ENCODE peak calls at places on chromosome 16, in ten cellular contexts. X is heart right ventricle, H is right lobe of liver, F is BJ, Y is pancreas, C is astrocyte, B is fibroblast of mammary gland, U is MM.1S, O is ovary, G is H7. L is an unnamed sample.

GRCh38 chr16:22641030-22641671 is 130.5 kb downstream of the NPIPB5 start:
- DNase-seq in U (peak; percentile 51), X (no peak), C (peak; percentile 18), F (no peak), H (no peak), B (peak; percentile 59), G (no peak), Y (no peak), O (no peak), L (peak; percentile 42)

GRCh38 chr16:8619671-8620370 is 1.7 kb upstream of the METTL22 start:
- DNase-seq in B (no peak), O (no peak), G (no peak), U (no peak), Y (no peak), H (no peak), X (no peak), C (no peak), F (no peak), L (no peak)

GRCh38 chr16:3256146-3256875 is at the start of gene MEFV:
- DNase-seq in H (no peak), U (no peak), C (no peak), O (no peak), B (peak; percentile 43), X (no peak), G (no peak), Y (no peak), F (no peak), L (no peak)

GRCh38 chr16:82055728-82056549 is 20.9 kb downstream of the HSD17B2 start:
- DNase-seq in G (no peak), H (no peak), Y (no peak), O (no peak), C (no peak), F (no peak), X (no peak), B (no peak), U (no peak), L (no peak)

GRCh38 chr16:65869261-65869660 is 497.2 kb upstream of the CDH5 start:
- DNase-seq in C (no peak), U (no peak), X (no peak), G (no peak), F (no peak), H (no peak), B (no peak), Y (no peak), O (no peak), L (no peak)

GRCh38 chr16:25151996-25152395 is 40.5 kb downstream of the LCMT1 start:
- DNase-seq in H (no peak), X (no peak), C (peak; percentile 94), O (no peak), U (no peak), F (peak; percentile 65), G (no peak), B (peak; percentile 91), Y (no peak), L (no peak)

GRCh38 chr16:3242709-3243108 is 7.8 kb upstream of the ZNF200 start:
- DNase-seq in G (no peak), B (no peak), Y (no peak), C (no peak), O (no peak), H (no peak), X (no peak), U (no peak), F (no peak), L (no peak)

GRCh38 chr16:57551057-57551456 is 8.6 kb downstream of the ADGRG5 start:
- DNase-seq in C (no peak), Y (no peak), U (no peak), B (no peak), O (no peak), X (no peak), H (no peak), F (no peak), G (no peak), L (no peak)

GRCh38 chr16:49914697-49915096 is 58.8 kb upstream of the ZNF423 start:
- DNase-seq in O (no peak), G (no peak), F (no peak), H (no peak), X (no peak), U (no peak), C (no peak), B (no peak), Y (no peak), L (no peak)

GRCh38 chr16:85245307-85246172 is 133.3 kb upstream of the CIBAR2 start:
- DNase-seq in U (peak; percentile 9), X (peak; percentile 59), F (no peak), B (peak; percentile 72), H (no peak), O (peak; percentile 72), G (peak; percentile 89), C (peak; percentile 68), Y (peak; percentile 52), L (peak; percentile 40)

GRCh38 chr16:20104563-20105183 is 31.0 kb upstream of the GPR139 start:
- DNase-seq in O (no peak), B (no peak), U (no peak), Y (no peak), X (no peak), G (no peak), C (no peak), F (no peak), H (no peak), L (no peak)

GRCh38 chr16:20612551-20613470 is 36.6 kb upstream of the ACSM2B start:
- DNase-seq in C (no peak), G (no peak), U (no peak), Y (peak; percentile 72), X (peak; percentile 72), O (no peak), F (no peak), H (no peak), B (no peak), L (no peak)

GRCh38 chr16:79286646-79287423 is 313.7 kb downstream of the MAF start:
- DNase-seq in O (peak; percentile 62), C (no peak), B (no peak), H (peak; percentile 56), Y (peak; percentile 67), X (peak; percentile 47), F (no peak), G (no peak), U (peak; percentile 37), L (peak; percentile 61)

GRCh38 chr16:84460406-84461028 is 43.9 kb downstream of the MEAK7 start:
- DNase-seq in F (no peak), X (no peak), H (no peak), Y (no peak), G (no peak), B (no peak), O (no peak), C (no peak), U (no peak), L (no peak)

GRCh38 chr16:82824408-82824807 is 197.6 kb downstream of the CDH13 start:
- DNase-seq in G (no peak), F (no peak), B (peak; percentile 14), Y (no peak), C (no peak), U (no peak), H (no peak), X (no peak), O (no peak), L (no peak)

GRCh38 chr16:23857256-23857891 is 21.6 kb downstream of the PRKCB start:
- DNase-seq in X (no peak), O (no peak), U (no peak), F (no peak), B (no peak), C (no peak), H (no peak), Y (no peak), G (no peak), L (no peak)

GRCh38 chr16:77236063-77236511 is 36.9 kb downstream of the SYCE1L start:
- DNase-seq in B (peak; percentile 77), X (peak; percentile 85), O (peak; percentile 69), H (peak; percentile 87), C (peak; percentile 39), U (peak; percentile 67), Y (peak; percentile 75), F (no peak), G (peak; percentile 86), L (peak; percentile 68)
- H3K4me3 ChIP-seq in B (no peak overlapping the region), X (no peak overlapping the region), O (no peak overlapping the region), H (no peak overlapping the region), C (no peak overlapping the region), U (no peak overlapping the region), Y (no peak overlapping the region), F (no peak overlapping the region), G (no peak overlapping the region), L (no peak overlapping the region)

DNA sequence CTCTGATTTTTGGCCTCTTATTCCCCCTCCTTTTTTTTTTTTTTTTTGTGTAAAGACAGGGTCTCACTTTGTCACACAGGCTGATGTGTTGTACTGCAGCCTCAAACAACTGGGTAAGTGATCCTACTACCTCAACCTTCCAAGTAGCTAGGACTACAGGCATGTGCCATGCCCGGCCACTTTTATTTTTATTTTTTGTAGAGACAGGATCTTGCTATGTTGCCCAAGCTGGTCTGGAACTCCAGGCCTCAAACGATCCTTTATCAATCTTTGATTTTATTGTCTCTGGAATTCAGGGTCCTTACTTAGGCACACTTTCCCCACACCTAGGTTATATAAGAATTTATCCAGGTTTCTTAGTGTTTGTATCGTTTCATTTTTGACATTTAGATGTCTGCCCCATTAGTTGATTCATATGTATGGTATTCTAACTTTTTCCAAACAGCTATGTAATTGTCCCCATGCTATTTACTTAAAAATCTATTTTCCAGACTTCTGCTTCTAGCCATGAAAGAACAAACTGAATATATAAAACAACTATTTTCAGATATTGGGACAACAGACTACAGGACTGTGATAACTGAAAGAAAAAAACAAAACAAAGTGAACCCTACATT is 13.9 kb downstream of the CMC2 start:
- DNase-seq in F (no peak), B (no peak), U (no peak), H (no peak), G (no peak), O (no peak), C (no peak), X (no peak), Y (no peak), L (no peak)
- H3K4me3 ChIP-seq in F (no peak overlapping the region), B (no peak overlapping the region), U (no peak overlapping the region), H (no peak overlapping the region), G (no peak overlapping the region), O (no peak overlapping the region), C (peak overlapping the region; percentile 41), X (no peak overlapping the region), Y (no peak overlapping the region), L (no peak overlapping the region)

DNA sequence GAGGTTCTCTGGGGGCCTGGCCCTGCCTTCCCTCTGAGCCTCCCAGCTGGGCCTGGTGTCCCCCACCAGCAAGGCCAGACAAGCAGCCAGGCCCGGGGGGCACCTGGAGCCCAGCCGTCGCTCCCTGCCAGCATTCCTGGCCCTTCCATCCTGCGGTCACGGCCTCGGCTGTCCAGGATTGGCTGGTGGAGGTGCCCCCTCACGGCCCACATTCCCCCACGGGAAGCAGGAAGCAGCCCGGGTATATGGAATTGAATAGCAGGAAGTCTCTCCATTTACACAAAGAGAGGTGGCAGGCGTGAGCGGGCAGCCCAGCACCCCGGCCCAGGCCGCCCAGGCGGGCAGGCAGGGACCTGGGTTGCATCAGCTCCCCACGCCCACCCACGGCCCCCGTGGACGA is 14.5 kb downstream of the TRAF7 start:
- DNase-seq in X (no peak), Y (no peak), B (no peak), H (no peak), F (no peak), C (no peak), O (no peak), U (no peak), G (no peak), L (no peak)
- H3K4me3 ChIP-seq in X (no peak overlapping the region), Y (no peak overlapping the region), B (no peak overlapping the region), H (peak overlapping the region; percentile 7), F (no peak overlapping the region), C (no peak overlapping the region), O (no peak overlapping the region), U (no peak overlapping the region), G (no peak overlapping the region), L (no peak overlapping the region)

GRCh38 chr16:62224810-62225209 is 188.6 kb upstream of the CDH8 start:
- DNase-seq in F (no peak), B (no peak), C (no peak), X (no peak), O (no peak), Y (no peak), G (no peak), U (no peak), H (no peak), L (no peak)

GRCh38 chr16:62225675-62226074 is 189.4 kb upstream of the CDH8 start:
- DNase-seq in B (peak; percentile 15), C (peak; percentile 20), Y (peak; percentile 80), O (no peak), H (peak; percentile 79), X (peak; percentile 62), F (no peak), U (peak; percentile 93), G (peak; percentile 35), L (peak; percentile 85)
- H3K4me3 ChIP-seq in B (no peak overlapping the region), C (no peak overlapping the region), Y (peak overlapping the region; percentile 23), O (no peak overlapping the region), H (no peak overlapping the region), X (no peak overlapping the region), F (no peak overlapping the region), U (peak overlapping the region; percentile 56), G (no peak overlapping the region), L (no peak overlapping the region)